ENCODE peak calls at places on chromosomes 16 and 17, in ten cellular contexts. R, W, B, V, C, T, L, K, G and N are unnamed samples.

GRCh38 chr17:49748791-49749190 is 15.1 kb downstream of the FAM117A start:
- DNase-seq in R (no peak), W (no peak), B (no peak), V (no peak), C (no peak), T (no peak), L (no peak), K (no peak), G (no peak), N (peak)

GRCh38 chr17:32878211-32878610 is 1.3 kb upstream of the MYO1D start:
- DNase-seq in R (peak), W (no peak), B (peak), V (no peak), C (peak), T (no peak), L (peak), K (peak), G (no peak), N (no peak)

GRCh38 chr17:40695874-40696472 is 7.6 kb downstream of the KRT24 start:
- DNase-seq in R (no peak), W (no peak), B (no peak), V (no peak), C (no peak), T (no peak), L (no peak), K (no peak), G (no peak), N (no peak)

GRCh38 chr16:2150418-2151187 is 2.2 kb downstream of the RAB26 start:
- DNase-seq in R (no peak), W (peak), B (no peak), V (no peak), C (no peak), T (peak), L (no peak), K (no peak), G (peak), N (no peak)

GRCh38 chr17:51853857-51854256 is 304.7 kb downstream of the CA10 start:
- DNase-seq in R (no peak), W (no peak), B (no peak), V (no peak), C (no peak), T (no peak), L (no peak), K (no peak), G (no peak), N (no peak)

GRCh38 chr17:56812971-56813388 is 20.7 kb downstream of the C17orf67 start:
- DNase-seq in R (no peak), W (no peak), B (no peak), V (no peak), C (no peak), T (no peak), L (no peak), K (no peak), G (no peak), N (no peak)

GRCh38 chr16:89981414-89981813 is 32.9 kb downstream of the DEF8 start:
- DNase-seq in R (no peak), W (no peak), B (no peak), V (no peak), C (no peak), T (no peak), L (no peak), K (no peak), G (no peak), N (no peak)

GRCh38 chr16:1946495-1947368 is 3.7 kb upstream of the MSRB1 start:
- DNase-seq in R (no peak), W (no peak), B (no peak), V (no peak), C (peak), T (no peak), L (no peak), K (no peak), G (no peak), N (no peak)

GRCh38 chr16:14251419-14251818 is 180.3 kb downstream of the MRTFB start:
- DNase-seq in R (no peak), W (no peak), B (no peak), V (no peak), C (no peak), T (no peak), L (no peak), K (no peak), G (no peak), N (no peak)

GRCh38 chr17:17679748-17680147 is 1.5 kb upstream of the RAI1 start:
- DNase-seq in R (no peak), W (no peak), B (no peak), V (no peak), C (no peak), T (no peak), L (no peak), K (no peak), G (no peak), N (no peak)

GRCh38 chr17:17682293-17682736 is 1.1 kb downstream of the RAI1 start:
- DNase-seq in R (peak), W (peak), B (peak), V (no peak), C (peak), T (no peak), L (no peak), K (no peak), G (no peak), N (peak)

GRCh38 chr17:17680477-17681186 is 626 bp upstream of the RAI1 start:
- DNase-seq in R (no peak), W (no peak), B (no peak), V (no peak), C (no peak), T (no peak), L (no peak), K (no peak), G (no peak), N (no peak)

GRCh38 chr17:17681744-17682292 is 560 bp downstream of the RAI1 start:
- DNase-seq in R (peak), W (no peak), B (peak), V (peak), C (no peak), T (peak), L (no peak), K (no peak), G (peak), N (no peak)

GRCh38 chr17:17681187-17681743 is at the start of gene RAI1:
- DNase-seq in R (peak), W (peak), B (peak), V (no peak), C (peak), T (peak), L (peak), K (peak), G (peak), N (peak)
- TF ChIP-seq CTCF in R (peak), W (peak), B (peak), V (peak), C (peak), T (peak), L (peak), K (no peak), G (peak), N (peak)

DNA sequence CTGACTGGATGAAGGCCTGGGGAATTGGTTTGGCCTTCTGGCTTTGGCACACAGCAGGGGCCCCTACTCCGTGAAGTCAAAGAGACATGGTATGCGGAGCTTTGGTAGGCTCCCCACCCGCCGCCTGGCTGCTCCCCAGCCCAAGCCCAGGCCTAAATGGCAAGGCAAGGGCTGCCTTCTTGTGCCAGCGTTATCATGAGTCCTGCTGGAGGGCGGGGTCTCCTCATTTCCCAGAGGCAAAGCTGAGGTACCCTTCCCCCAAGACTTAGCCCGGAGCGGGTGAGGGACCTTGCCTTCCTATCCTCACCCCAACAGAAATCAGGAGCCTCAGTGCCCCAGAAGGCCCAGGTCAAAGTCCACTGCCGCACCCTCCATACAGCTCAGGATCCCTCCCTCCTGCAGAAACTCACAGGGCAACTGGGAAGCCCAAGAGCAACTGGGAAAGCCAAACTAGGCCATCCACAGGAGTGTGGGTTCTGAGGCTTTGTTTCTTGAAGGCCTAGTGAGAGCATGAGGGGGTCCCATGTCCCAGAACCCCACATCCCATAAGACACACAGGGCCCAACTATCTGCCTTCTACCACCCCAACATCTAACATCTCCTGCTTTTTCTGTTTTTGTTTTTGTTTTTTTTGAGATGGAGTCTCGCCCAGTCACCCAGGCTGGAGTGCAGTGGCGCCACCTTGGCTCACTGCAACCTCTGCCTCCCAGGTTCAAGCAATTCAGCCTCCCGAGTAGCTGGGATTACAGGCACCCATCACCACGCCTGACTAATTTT is 9.3 kb downstream of the PGAP3 start:
- DNase-seq in R (no peak), W (no peak), B (no peak), V (no peak), C (no peak), T (no peak), L (no peak), K (no peak), G (no peak), N (no peak)
- TF ChIP-seq CTCF in R (no peak), W (no peak), B (no peak), V (no peak), C (no peak), T (peak), L (no peak), K (no peak), G (no peak), N (no peak)

GRCh38 chr17:34852141-34852540 is 109.1 kb downstream of the CCT6B start:
- DNase-seq in R (no peak), W (no peak), B (no peak), V (no peak), C (no peak), T (no peak), L (no peak), K (no peak), G (no peak), N (no peak)

GRCh38 chr17:34850964-34851363 is 110.3 kb downstream of the CCT6B start:
- DNase-seq in R (no peak), W (no peak), B (no peak), V (no peak), C (no peak), T (no peak), L (no peak), K (no peak), G (no peak), N (no peak)

GRCh38 chr17:34850023-34850422 is 111.2 kb downstream of the CCT6B start:
- DNase-seq in R (no peak), W (no peak), B (no peak), V (no peak), C (no peak), T (no peak), L (no peak), K (no peak), G (no peak), N (no peak)

GRCh38 chr17:34843682-34844081 is 117.6 kb downstream of the CCT6B start:
- DNase-seq in R (no peak), W (no peak), B (no peak), V (no peak), C (no peak), T (no peak), L (no peak), K (no peak), G (no peak), N (no peak)

GRCh38 chr17:34847939-34848338 is 113.3 kb downstream of the CCT6B start:
- DNase-seq in R (no peak), W (no peak), B (no peak), V (no peak), C (no peak), T (no peak), L (no peak), K (no peak), G (no peak), N (no peak)
- TF ChIP-seq CTCF in R (no peak), W (no peak), B (no peak), V (no peak), C (no peak), T (no peak), L (no peak), K (no peak), G (no peak), N (no peak)

DNA sequence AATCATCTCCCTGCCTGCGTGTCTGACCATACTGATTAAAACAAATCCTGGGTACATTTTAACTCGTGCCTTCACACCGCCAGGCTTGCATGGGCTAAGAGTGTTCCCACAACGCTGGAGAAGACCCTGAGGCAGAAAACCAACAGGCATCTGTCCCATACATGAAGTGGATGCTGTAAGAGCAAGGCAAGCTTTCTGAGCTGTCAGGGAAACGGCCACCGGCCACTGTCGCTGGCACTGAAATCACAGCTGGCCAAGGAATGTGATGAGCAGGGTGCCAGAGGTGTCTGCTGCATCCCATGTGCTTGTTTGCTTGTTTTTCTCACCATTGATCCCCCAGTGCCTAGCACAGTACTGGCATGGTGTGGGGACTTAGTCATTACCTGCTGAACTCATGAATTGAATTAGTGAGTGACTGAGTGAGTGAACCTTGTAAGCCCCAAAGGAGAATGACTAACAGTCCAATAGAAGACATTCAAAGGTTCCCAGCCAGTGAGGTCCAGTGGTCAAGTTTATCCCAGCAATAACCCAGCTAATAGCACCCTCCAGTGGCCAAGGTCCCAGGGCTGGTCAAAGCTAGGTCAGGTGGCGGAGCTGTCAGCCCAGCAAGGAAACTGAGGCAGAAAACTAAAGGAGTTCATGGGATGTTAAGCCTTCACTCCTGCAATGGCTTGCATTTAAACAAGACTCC is 92.7 kb upstream of the CDH5 start:
- DNase-seq in R (no peak), W (no peak), B (no peak), V (peak), C (no peak), T (peak), L (no peak), K (peak), G (no peak), N (no peak)
- TF ChIP-seq CTCF in R (no peak), W (no peak), B (no peak), V (no peak), C (no peak), T (peak), L (no peak), K (peak), G (peak), N (no peak)

DNA sequence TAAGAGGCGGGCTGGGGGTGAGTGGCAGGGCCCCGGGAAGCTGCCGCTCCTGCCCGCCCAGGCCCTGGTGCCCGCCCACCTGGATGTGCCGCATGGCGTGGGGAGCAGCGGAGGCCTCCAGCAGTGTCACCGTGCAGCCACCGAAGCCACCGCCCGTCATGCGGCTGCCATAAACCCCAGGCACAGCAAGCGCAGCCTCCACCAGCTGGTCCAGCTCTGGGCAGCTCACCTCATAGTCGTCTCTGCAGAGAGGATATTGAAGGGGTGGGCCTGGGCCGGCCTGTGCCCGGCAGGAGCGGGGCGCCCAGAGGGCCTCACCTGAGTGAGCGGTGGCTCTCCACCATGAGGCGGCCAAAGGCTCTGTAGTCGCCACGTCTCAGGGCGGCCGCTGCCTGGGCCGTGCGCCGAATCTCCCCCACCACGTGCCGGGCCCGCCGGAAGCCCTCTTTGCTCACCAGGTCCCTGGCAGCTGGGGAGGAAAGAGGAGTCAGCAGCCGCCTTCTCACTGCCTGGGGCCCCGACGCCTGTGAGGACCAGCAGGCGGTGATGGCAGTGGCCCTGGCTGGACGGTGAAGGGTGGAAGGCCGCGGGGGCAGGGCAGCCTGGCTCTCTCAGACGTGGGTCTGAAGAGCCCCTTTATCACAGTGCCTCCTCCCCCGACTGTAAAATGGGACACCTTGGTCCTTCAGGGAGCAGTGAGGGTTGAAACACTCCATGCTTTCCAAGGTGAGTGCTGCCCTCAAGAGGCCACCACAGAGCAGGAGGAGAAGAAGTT is 6.7 kb downstream of the GALK1 start:
- DNase-seq in R (no peak), W (no peak), B (no peak), V (no peak), C (peak), T (peak), L (no peak), K (no peak), G (no peak), N (no peak)
- TF ChIP-seq CTCF in R (no peak), W (peak), B (no peak), V (no peak), C (no peak), T (peak), L (no peak), K (peak), G (peak), N (no peak)

GRCh38 chr16:84647830-84648594 is at the start of gene KLHL36:
- DNase-seq in R (peak), W (peak), B (peak), V (no peak), C (peak), T (peak), L (peak), K (peak), G (peak), N (peak)
- TF ChIP-seq CTCF in R (no peak), W (no peak), B (no peak), V (no peak), C (no peak), T (no peak), L (no peak), K (no peak), G (no peak), N (no peak)

DNA sequence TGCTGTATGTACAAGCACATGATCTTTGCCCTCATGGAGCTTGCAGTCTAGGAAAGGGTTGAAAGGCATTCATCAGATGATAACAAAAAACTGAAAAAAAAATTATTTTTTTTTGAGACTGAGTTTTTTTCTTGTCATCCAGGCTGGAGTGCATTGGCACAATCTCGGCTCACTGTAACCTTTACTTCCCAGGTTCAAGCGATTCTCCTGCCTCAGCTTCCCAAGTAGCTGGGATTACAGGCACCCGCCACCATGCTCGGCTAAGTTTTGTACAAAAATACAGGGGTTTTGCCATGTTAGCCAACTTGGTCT is 38.7 kb upstream of the BCAS3 start:
- DNase-seq in R (no peak), W (no peak), B (no peak), V (no peak), C (no peak), T (no peak), L (no peak), K (no peak), G (no peak), N (no peak)
- TF ChIP-seq CTCF in R (no peak), W (no peak), B (no peak), V (no peak), C (no peak), T (no peak), L (no peak), K (no peak), G (no peak), N (no peak)

GRCh38 chr17:58587713-58588117 is 73.3 kb upstream of the MTMR4 start:
- DNase-seq in R (peak), W (peak), B (peak), V (peak), C (peak), T (peak), L (peak), K (peak), G (peak), N (peak)
- TF ChIP-seq CTCF in R (peak), W (peak), B (peak), V (peak), C (peak), T (peak), L (peak), K (peak), G (peak), N (peak)